ENCODE peak calls at places on chromosome 15, in nine cellular contexts. F is hepatocyte; R is A549; J is AG04450; P is adrenal gland; H is GM23338; U is esophagus squamous epithelium; L is CD8-positive, alpha-beta T cell; B is heart right ventricle. Z is an unnamed sample.

GRCh38 chr15:45641374-45641778 is 6.5 kb downstream of the SQOR start:
- DNase-seq in F (peak), R (peak), J (peak), P (peak), H (no peak), U (no peak), L (no peak), B (no peak), Z (no peak)

GRCh38 chr15:101275018-101275417 is 2.3 kb downstream of the SELENOS start:
- DNase-seq in F (no peak), R (no peak), J (no peak), P (no peak), H (no peak), U (no peak), L (no peak), B (no peak), Z (no peak)

GRCh38 chr15:78149805-78150751 is 916 bp downstream of the IDH3A start:
- DNase-seq in F (no peak), R (peak), J (no peak), P (no peak), H (peak), U (no peak), L (no peak), B (no peak), Z (no peak)

GRCh38 chr15:61032600-61033286 is 196.4 kb downstream of the RORA start:
- DNase-seq in F (no peak), R (no peak), J (no peak), P (peak), H (no peak), U (no peak), L (no peak), B (no peak), Z (no peak)

GRCh38 chr15:31494786-31495185 is 168.2 kb downstream of the KLF13 start:
- DNase-seq in F (no peak), R (no peak), J (no peak), P (no peak), H (no peak), U (no peak), L (no peak), B (no peak), Z (no peak)

GRCh38 chr15:73691398-73691797 is 7.2 kb downstream of the CD276 start:
- DNase-seq in F (peak), R (no peak), J (no peak), P (peak), H (peak), U (no peak), L (no peak), B (peak), Z (peak)

GRCh38 chr15:65626856-65627255 is 5.1 kb downstream of the SLC24A1 start:
- DNase-seq in F (no peak), R (no peak), J (no peak), P (no peak), H (no peak), U (no peak), L (no peak), B (no peak), Z (no peak)

GRCh38 chr15:60208708-60209107 is 189.1 kb downstream of the ANXA2 start:
- DNase-seq in F (no peak), R (no peak), J (no peak), P (no peak), H (no peak), U (no peak), L (no peak), B (peak), Z (no peak)

GRCh38 chr15:60006203-60006782 is 2.2 kb downstream of the FOXB1 start:
- DNase-seq in F (peak), R (no peak), J (no peak), P (peak), H (peak), U (no peak), L (peak), B (no peak), Z (no peak)

GRCh38 chr15:26082833-26083174 is 219.7 kb upstream of the ATP10A start:
- DNase-seq in F (no peak), R (no peak), J (no peak), P (no peak), H (no peak), U (no peak), L (no peak), B (no peak), Z (peak)

GRCh38 chr15:25839638-25840156 is 23.4 kb downstream of the ATP10A start:
- DNase-seq in F (no peak), R (no peak), J (no peak), P (no peak), H (no peak), U (no peak), L (no peak), B (no peak), Z (no peak)

GRCh38 chr15:70410371-70410975 is 312.8 kb upstream of the TLE3 start:
- DNase-seq in F (peak), R (no peak), J (no peak), P (no peak), H (no peak), U (no peak), L (no peak), B (no peak), Z (no peak)

GRCh38 chr15:87944051-87944450 is 312.5 kb downstream of the NTRK3 start:
- DNase-seq in F (no peak), R (no peak), J (no peak), P (no peak), H (no peak), U (no peak), L (no peak), B (no peak), Z (no peak)

GRCh38 chr15:51144021-51144532 is 49.4 kb upstream of the TNFAIP8L3 start:
- DNase-seq in F (no peak), R (peak), J (peak), P (no peak), H (peak), U (no peak), L (no peak), B (no peak), Z (no peak)

GRCh38 chr15:33068007-33068441 is 126.5 kb downstream of the FMN1 start:
- DNase-seq in F (peak), R (peak), J (no peak), P (peak), H (peak), U (no peak), L (no peak), B (peak), Z (no peak)

GRCh38 chr15:39852237-39852636 is 67.8 kb downstream of the GPR176 start:
- DNase-seq in F (no peak), R (no peak), J (peak), P (peak), H (no peak), U (no peak), L (no peak), B (no peak), Z (no peak)

GRCh38 chr15:47507221-47507985 is 209.9 kb upstream of the SEMA6D start:
- DNase-seq in F (no peak), R (no peak), J (no peak), P (no peak), H (no peak), U (no peak), L (no peak), B (no peak), Z (no peak)

GRCh38 chr15:56468271-56468912 is 3.5 kb upstream of the MNS1 start:
- DNase-seq in F (no peak), R (no peak), J (no peak), P (no peak), H (no peak), U (no peak), L (no peak), B (no peak), Z (no peak)

GRCh38 chr15:74569731-74570070 is 28.7 kb downstream of the ARID3B start:
- DNase-seq in F (no peak), R (no peak), J (no peak), P (no peak), H (no peak), U (no peak), L (no peak), B (no peak), Z (no peak)

GRCh38 chr15:83871808-83872559 is 218.1 kb downstream of the ADAMTSL3 start:
- DNase-seq in F (peak), R (peak), J (no peak), P (no peak), H (no peak), U (no peak), L (no peak), B (no peak), Z (no peak)

GRCh38 chr15:89654847-89655805 is at the start of gene KIF7:
- DNase-seq in F (peak), R (peak), J (no peak), P (no peak), H (peak), U (no peak), L (no peak), B (no peak), Z (peak)

GRCh38 chr15:56051700-56052099 is 58.3 kb upstream of the NEDD4 start:
- DNase-seq in F (no peak), R (no peak), J (no peak), P (no peak), H (no peak), U (no peak), L (no peak), B (no peak), Z (no peak)

GRCh38 chr15:88729581-88729980 is 73.7 kb upstream of the ACAN start:
- DNase-seq in F (no peak), R (no peak), J (no peak), P (no peak), H (no peak), U (no peak), L (no peak), B (no peak), Z (no peak)

GRCh38 chr15:90174140-90174891 is 26.8 kb upstream of the SEMA4B start:
- DNase-seq in F (peak), R (no peak), J (no peak), P (peak), H (peak), U (no peak), L (no peak), B (peak), Z (peak)

GRCh38 chr15:73794501-73795133 is 41.5 kb upstream of the INSYN1 start:
- DNase-seq in F (no peak), R (peak), J (no peak), P (no peak), H (peak), U (no peak), L (no peak), B (no peak), Z (no peak)

GRCh38 chr15:47795864-47796263 is 78.6 kb downstream of the SEMA6D start:
- DNase-seq in F (no peak), R (no peak), J (no peak), P (no peak), H (no peak), U (no peak), L (no peak), B (no peak), Z (no peak)

GRCh38 chr15:87704276-87704675 is 552.3 kb downstream of the NTRK3 start:
- DNase-seq in F (no peak), R (no peak), J (no peak), P (no peak), H (no peak), U (no peak), L (no peak), B (no peak), Z (no peak)

GRCh38 chr15:73799466-73799865 is 46.3 kb upstream of the INSYN1 start:
- DNase-seq in F (no peak), R (peak), J (no peak), P (no peak), H (peak), U (no peak), L (no peak), B (no peak), Z (no peak)

GRCh38 chr15:25173241-25174028 is 218.6 kb downstream of the SNRPN start:
- DNase-seq in F (no peak), R (no peak), J (no peak), P (no peak), H (no peak), U (no peak), L (no peak), B (peak), Z (no peak)

GRCh38 chr15:69758810-69759410 is 306.3 kb downstream of the RPLP1 start:
- DNase-seq in F (no peak), R (no peak), J (no peak), P (peak), H (no peak), U (peak), L (peak), B (peak), Z (no peak)

GRCh38 chr15:83327041-83327440 is 42.6 kb upstream of the BNC1 start:
- DNase-seq in F (no peak), R (no peak), J (no peak), P (no peak), H (no peak), U (no peak), L (no peak), B (no peak), Z (no peak)

GRCh38 chr15:60091150-60091549 is 87.0 kb downstream of the FOXB1 start:
- DNase-seq in F (peak), R (peak), J (peak), P (peak), H (no peak), U (no peak), L (no peak), B (no peak), Z (no peak)

GRCh38 chr15:31615643-31616415 is 289.2 kb downstream of the KLF13 start:
- DNase-seq in F (no peak), R (no peak), J (no peak), P (no peak), H (no peak), U (no peak), L (no peak), B (no peak), Z (no peak)

GRCh38 chr15:43509002-43509922 is 8.1 kb upstream of the MAP1A start:
- DNase-seq in F (no peak), R (no peak), J (no peak), P (peak), H (peak), U (no peak), L (no peak), B (no peak), Z (peak)

GRCh38 chr15:48414015-48414414 is 82.8 kb downstream of the DUT start:
- DNase-seq in F (no peak), R (no peak), J (no peak), P (no peak), H (no peak), U (no peak), L (no peak), B (no peak), Z (no peak)

GRCh38 chr15:77654975-77655374 is 22.3 kb upstream of the LINGO1 start:
- DNase-seq in F (peak), R (peak), J (no peak), P (no peak), H (peak), U (no peak), L (no peak), B (no peak), Z (peak)

GRCh38 chr15:101250331-101250730 is 1.5 kb downstream of the CHSY1 start:
- DNase-seq in F (no peak), R (no peak), J (no peak), P (no peak), H (no peak), U (no peak), L (no peak), B (no peak), Z (no peak)

GRCh38 chr15:94453227-94453626 is 221.9 kb downstream of the MCTP2 start:
- DNase-seq in F (no peak), R (no peak), J (no peak), P (no peak), H (no peak), U (no peak), L (no peak), B (no peak), Z (no peak)

GRCh38 chr15:60012695-60013094 is 8.6 kb downstream of the FOXB1 start:
- DNase-seq in F (no peak), R (no peak), J (no peak), P (no peak), H (no peak), U (no peak), L (no peak), B (no peak), Z (no peak)

GRCh38 chr15:44729394-44729913 is 6.9 kb upstream of the TRIM69 start:
- DNase-seq in F (no peak), R (no peak), J (no peak), P (no peak), H (peak), U (no peak), L (no peak), B (peak), Z (peak)

GRCh38 chr15:93050648-93051047 is 38.4 kb downstream of the RGMA start:
- DNase-seq in F (no peak), R (no peak), J (no peak), P (no peak), H (no peak), U (no peak), L (no peak), B (no peak), Z (no peak)

GRCh38 chr15:93051236-93052089 is 37.5 kb downstream of the RGMA start:
- DNase-seq in F (no peak), R (no peak), J (no peak), P (no peak), H (no peak), U (no peak), L (no peak), B (no peak), Z (no peak)

GRCh38 chr15:93049914-93050534 is 39.0 kb downstream of the RGMA start:
- DNase-seq in F (no peak), R (no peak), J (no peak), P (no peak), H (no peak), U (no peak), L (no peak), B (no peak), Z (no peak)

GRCh38 chr15:93055211-93055763 is 33.7 kb downstream of the RGMA start:
- DNase-seq in F (no peak), R (no peak), J (no peak), P (no peak), H (no peak), U (no peak), L (no peak), B (no peak), Z (no peak)

GRCh38 chr15:93052090-93052892 is 36.7 kb downstream of the RGMA start:
- DNase-seq in F (no peak), R (peak), J (no peak), P (no peak), H (no peak), U (no peak), L (no peak), B (no peak), Z (no peak)
- TF ChIP-seq CTCF in F (no peak), R (peak), J (no peak), P (no peak), H (peak), U (no peak), L (no peak), B (no peak), Z (peak)

GRCh38 chr15:72196409-72197044 is 1.1 kb downstream of the GRAMD2A start:
- DNase-seq in F (no peak), R (peak), J (no peak), P (no peak), H (no peak), U (no peak), L (no peak), B (no peak), Z (no peak)
- H3K4me3 ChIP-seq in F (no peak), R (no peak), J (no peak), P (no peak), H (peak), U (peak), L (no peak), B (peak), Z (no peak)

GRCh38 chr15:37087050-37087691 is 13.2 kb downstream of the MEIS2 start:
- DNase-seq in F (no peak), R (no peak), J (no peak), P (no peak), H (no peak), U (no peak), L (no peak), B (no peak), Z (no peak)
- TF ChIP-seq CTCF in F (no peak), R (no peak), J (no peak), P (no peak), H (no peak), U (no peak), L (no peak), B (no peak), Z (no peak)

DNA sequence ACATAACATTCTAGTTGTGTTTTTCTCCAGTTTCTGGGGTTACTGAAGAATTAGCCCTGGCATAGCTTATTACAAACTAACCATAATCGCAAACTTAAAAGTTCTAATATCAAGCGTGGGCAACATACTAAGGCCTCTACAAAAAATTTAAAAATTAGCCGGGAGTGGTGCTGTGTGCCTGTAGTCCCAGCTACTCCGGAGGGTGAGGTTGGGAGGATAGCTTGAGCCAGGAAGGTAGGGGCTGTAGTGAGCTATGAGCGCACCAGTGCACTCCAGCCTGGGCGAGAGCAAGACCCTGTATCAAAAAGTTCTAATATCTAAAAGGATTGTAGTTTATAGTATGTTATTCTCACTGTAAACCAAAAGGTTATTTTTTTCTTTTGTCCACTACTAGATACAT is 1.1 kb downstream of the OIP5 start:
- DNase-seq in F (no peak), R (no peak), J (no peak), P (no peak), H (no peak), U (no peak), L (no peak), B (no peak), Z (no peak)
- H3K4me3 ChIP-seq in F (peak), R (peak), J (no peak), P (no peak), H (peak), U (no peak), L (no peak), B (peak), Z (peak)

DNA sequence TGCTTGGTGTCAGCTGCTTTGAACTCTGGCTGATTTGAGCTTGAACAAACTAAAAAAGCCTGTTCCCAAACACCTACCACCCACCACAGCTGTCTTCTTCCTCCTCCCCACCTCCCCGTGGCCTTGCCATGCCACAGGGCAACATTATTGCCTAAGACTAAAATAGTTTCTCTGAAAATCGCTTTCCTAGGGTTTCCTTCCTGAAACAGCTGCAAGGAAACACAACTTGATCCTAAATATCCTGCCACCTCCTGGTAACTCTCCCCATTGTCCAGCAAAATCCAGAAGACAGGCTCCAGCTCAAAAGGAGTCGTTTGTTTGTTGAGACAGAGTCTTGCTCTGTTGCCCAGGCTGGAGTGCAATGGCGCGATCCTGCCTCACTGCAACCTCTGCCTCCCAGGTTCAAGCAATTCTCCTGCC is 193.9 kb upstream of the TPM1 start:
- DNase-seq in F (no peak), R (peak), J (no peak), P (no peak), H (no peak), U (no peak), L (no peak), B (no peak), Z (no peak)
- TF ChIP-seq CTCF in F (peak), R (peak), J (peak), P (no peak), H (no peak), U (no peak), L (no peak), B (peak), Z (peak)

DNA sequence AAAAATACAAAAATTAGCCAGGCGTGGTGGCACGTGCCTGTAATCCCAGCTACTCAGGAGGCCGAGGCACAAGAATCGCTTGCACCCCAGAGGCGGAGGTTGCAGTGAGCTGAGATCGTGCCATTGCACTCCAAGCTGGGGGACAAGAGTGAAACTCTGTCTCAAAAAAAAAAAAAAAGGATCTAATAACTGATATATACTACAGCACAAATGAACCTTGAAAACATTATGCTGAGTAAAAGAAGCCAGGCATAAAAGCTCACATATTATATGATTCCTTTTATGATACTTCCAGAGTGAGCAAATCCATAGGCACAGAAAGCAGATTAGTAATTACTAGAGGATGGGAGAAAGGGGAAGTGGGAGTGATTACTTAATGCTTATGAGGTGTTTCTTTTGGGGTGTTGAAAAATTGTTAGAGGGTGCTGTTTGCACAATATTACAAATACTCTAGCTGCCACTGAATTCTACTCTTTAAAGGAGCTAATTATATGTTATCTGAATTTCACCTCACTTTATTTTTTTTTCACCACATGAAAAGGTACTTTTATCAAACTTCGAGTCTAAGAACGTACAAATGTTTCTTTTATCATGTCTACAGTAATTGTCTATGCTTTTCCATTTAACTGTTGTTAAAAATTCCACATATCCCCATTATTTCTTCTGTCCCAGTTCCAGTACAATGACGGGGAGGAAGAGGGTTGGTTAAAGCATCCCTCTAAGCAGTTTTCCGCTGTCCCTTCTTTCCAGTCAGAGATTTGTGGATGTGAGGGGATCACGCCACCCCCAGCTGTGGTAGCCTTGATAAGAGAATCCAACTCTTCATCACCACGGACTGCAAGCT is 77.7 kb upstream of the FAM174B start:
- DNase-seq in F (no peak), R (no peak), J (no peak), P (peak), H (no peak), U (no peak), L (no peak), B (no peak), Z (no peak)
- H3K4me3 ChIP-seq in F (peak), R (peak), J (peak), P (no peak), H (peak), U (peak), L (peak), B (peak), Z (peak)

GRCh38 chr15:58758141-58758540 is 8.6 kb upstream of the ADAM10 start:
- DNase-seq in F (no peak), R (peak), J (no peak), P (peak), H (no peak), U (no peak), L (no peak), B (no peak), Z (no peak)
- TF ChIP-seq CTCF in F (peak), R (peak), J (peak), P (peak), H (peak), U (no peak), L (no peak), B (peak), Z (peak)

Z was measured in BE2C.